ENCODE peak calls at places on chromosomes 7 and 10, in seven cellular contexts. One of them, this sample, is unnamed.
A peak's percentile ranks its signal among the peaks of the same experiment; 100 is the strongest.

GRCh38 chr7:73768661-73769480 is 1.2 kb downstream of the CLDN3 start:
- DNase-seq in GM23338: peak; percentile 38
- DNase-seq in endothelial cell: no peak
- DNase-seq in fibroblast of villous mesenchyme: no peak
- DNase-seq in choroid plexus epithelial cell: no peak
- DNase-seq in cardiac muscle cell: no peak
- DNase-seq in glutamatergic neuron: no peak
- DNase-seq in this sample: no peak

GRCh38 chr7:103626776-103627175 is 180.8 kb upstream of the SLC26A5 start:
- DNase-seq in GM23338: no peak
- DNase-seq in endothelial cell: no peak
- DNase-seq in fibroblast of villous mesenchyme: no peak
- DNase-seq in choroid plexus epithelial cell: peak; percentile 25
- DNase-seq in cardiac muscle cell: no peak
- DNase-seq in glutamatergic neuron: no peak
- DNase-seq in this sample: no peak

GRCh38 chr7:55160539-55160938 is 141.7 kb downstream of the EGFR start:
- DNase-seq in GM23338: no peak
- DNase-seq in endothelial cell: no peak
- DNase-seq in fibroblast of villous mesenchyme: peak; percentile 67
- DNase-seq in choroid plexus epithelial cell: peak; percentile 95
- DNase-seq in cardiac muscle cell: no peak
- DNase-seq in glutamatergic neuron: no peak
- DNase-seq in this sample: no peak

GRCh38 chr7:73519867-73520672 is 2.0 kb downstream of the BAZ1B start:
- DNase-seq in GM23338: no peak
- DNase-seq in endothelial cell: no peak
- DNase-seq in fibroblast of villous mesenchyme: no peak
- DNase-seq in choroid plexus epithelial cell: peak; percentile 28
- DNase-seq in cardiac muscle cell: peak; percentile 1
- DNase-seq in glutamatergic neuron: no peak
- DNase-seq in this sample: no peak

GRCh38 chr10:103140469-103140868 is 52.6 kb downstream of the NT5C2 start:
- DNase-seq in GM23338: no peak
- DNase-seq in endothelial cell: no peak
- DNase-seq in fibroblast of villous mesenchyme: no peak
- DNase-seq in choroid plexus epithelial cell: no peak
- DNase-seq in cardiac muscle cell: no peak
- DNase-seq in glutamatergic neuron: no peak
- DNase-seq in this sample: no peak

GRCh38 chr10:27998178-27998953 is 513 bp downstream of the ODAD2 start:
- DNase-seq in GM23338: peak; percentile 83
- DNase-seq in endothelial cell: peak; percentile 53
- DNase-seq in fibroblast of villous mesenchyme: peak; percentile 12
- DNase-seq in choroid plexus epithelial cell: peak; percentile 24
- DNase-seq in cardiac muscle cell: peak; percentile 64
- DNase-seq in glutamatergic neuron: peak; percentile 50
- DNase-seq in this sample: peak; percentile 55

GRCh38 chr7:38476764-38477163 is 154.4 kb downstream of the AMPH start:
- DNase-seq in GM23338: no peak
- DNase-seq in endothelial cell: no peak
- DNase-seq in fibroblast of villous mesenchyme: no peak
- DNase-seq in choroid plexus epithelial cell: no peak
- DNase-seq in cardiac muscle cell: no peak
- DNase-seq in glutamatergic neuron: no peak
- DNase-seq in this sample: no peak

GRCh38 chr10:77603529-77603927 is 34.1 kb downstream of the KCNMA1 start:
- DNase-seq in GM23338: peak; percentile 37
- DNase-seq in endothelial cell: peak; percentile 10
- DNase-seq in fibroblast of villous mesenchyme: peak; percentile 60
- DNase-seq in choroid plexus epithelial cell: peak; percentile 28
- DNase-seq in cardiac muscle cell: no peak
- DNase-seq in glutamatergic neuron: no peak
- DNase-seq in this sample: no peak

GRCh38 chr10:79490400-79491081 is 21.8 kb upstream of the EIF5AL1 start:
- DNase-seq in GM23338: no peak
- DNase-seq in endothelial cell: no peak
- DNase-seq in fibroblast of villous mesenchyme: peak; percentile 39
- DNase-seq in choroid plexus epithelial cell: peak; percentile 70
- DNase-seq in cardiac muscle cell: peak; percentile 75
- DNase-seq in glutamatergic neuron: peak; percentile 35
- DNase-seq in this sample: no peak

GRCh38 chr10:3471927-3472704 is 299.5 kb upstream of the PITRM1 start:
- DNase-seq in GM23338: peak; percentile 36
- DNase-seq in endothelial cell: no peak
- DNase-seq in fibroblast of villous mesenchyme: no peak
- DNase-seq in choroid plexus epithelial cell: no peak
- DNase-seq in cardiac muscle cell: no peak
- DNase-seq in glutamatergic neuron: no peak
- DNase-seq in this sample: peak; percentile 26

GRCh38 chr7:51376420-51377092 is 59.9 kb upstream of the COBL start:
- DNase-seq in GM23338: no peak
- DNase-seq in endothelial cell: no peak
- DNase-seq in fibroblast of villous mesenchyme: no peak
- DNase-seq in choroid plexus epithelial cell: no peak
- DNase-seq in cardiac muscle cell: no peak
- DNase-seq in glutamatergic neuron: no peak
- DNase-seq in this sample: no peak

GRCh38 chr10:88108115-88108610 is 244.7 kb downstream of the PTEN start:
- DNase-seq in GM23338: no peak
- DNase-seq in endothelial cell: no peak
- DNase-seq in fibroblast of villous mesenchyme: no peak
- DNase-seq in choroid plexus epithelial cell: no peak
- DNase-seq in cardiac muscle cell: no peak
- DNase-seq in glutamatergic neuron: no peak
- DNase-seq in this sample: no peak
- TF ChIP-seq CTCF in GM23338: peak; percentile 26
- TF ChIP-seq CTCF in endothelial cell: no peak
- TF ChIP-seq CTCF in fibroblast of villous mesenchyme: no peak
- TF ChIP-seq CTCF in choroid plexus epithelial cell: no peak
- TF ChIP-seq CTCF in cardiac muscle cell: no peak
- TF ChIP-seq CTCF in glutamatergic neuron: no peak
- TF ChIP-seq CTCF in this sample: no peak

GRCh38 chr10:99659031-99659867 is at the start of gene ENTPD7:
- DNase-seq in GM23338: peak; percentile 99
- DNase-seq in endothelial cell: peak; percentile 93
- DNase-seq in fibroblast of villous mesenchyme: peak; percentile 96
- DNase-seq in choroid plexus epithelial cell: peak; percentile 97
- DNase-seq in cardiac muscle cell: peak; percentile 99
- DNase-seq in glutamatergic neuron: peak; percentile 95
- DNase-seq in this sample: peak; percentile 89
- TF ChIP-seq CTCF in GM23338: no peak
- TF ChIP-seq CTCF in endothelial cell: peak; percentile 21
- TF ChIP-seq CTCF in fibroblast of villous mesenchyme: no peak
- TF ChIP-seq CTCF in choroid plexus epithelial cell: peak; percentile 29
- TF ChIP-seq CTCF in cardiac muscle cell: peak; percentile 16
- TF ChIP-seq CTCF in glutamatergic neuron: peak; percentile 68
- TF ChIP-seq CTCF in this sample: peak; percentile 50

GRCh38 chr7:95840953-95841950 is 68.9 kb downstream of the DYNC1I1 start:
- DNase-seq in GM23338: peak; percentile 79
- DNase-seq in endothelial cell: no peak
- DNase-seq in fibroblast of villous mesenchyme: no peak
- DNase-seq in choroid plexus epithelial cell: peak; percentile 3
- DNase-seq in cardiac muscle cell: peak; percentile 60
- DNase-seq in glutamatergic neuron: no peak
- DNase-seq in this sample: no peak
- TF ChIP-seq CTCF in GM23338: peak; percentile 57
- TF ChIP-seq CTCF in endothelial cell: peak; percentile 66
- TF ChIP-seq CTCF in fibroblast of villous mesenchyme: peak; percentile 29
- TF ChIP-seq CTCF in choroid plexus epithelial cell: peak; percentile 33
- TF ChIP-seq CTCF in cardiac muscle cell: peak; percentile 27
- TF ChIP-seq CTCF in glutamatergic neuron: peak; percentile 64
- TF ChIP-seq CTCF in this sample: peak; percentile 48

DNA sequence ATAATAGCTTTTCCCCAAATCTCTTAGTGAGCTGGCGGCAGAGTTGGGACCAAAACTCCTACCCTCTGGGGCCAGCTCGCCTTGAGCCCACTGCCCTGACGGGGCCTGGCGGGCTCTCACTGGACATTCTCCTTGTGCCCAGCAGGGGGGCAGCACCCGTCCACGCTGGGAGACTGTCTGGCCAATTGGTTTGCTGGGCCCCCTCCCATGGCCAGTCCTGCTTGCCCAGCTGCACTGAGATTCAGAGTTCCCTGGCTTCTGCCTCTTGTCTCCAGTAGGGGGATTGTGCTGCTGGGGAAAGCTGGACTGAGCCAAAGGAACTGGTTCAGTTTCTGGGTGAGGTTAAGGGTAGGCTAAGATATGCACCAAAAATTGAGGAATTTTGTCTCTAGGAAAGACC is 59.8 kb downstream of the RAMP3 start:
- DNase-seq in GM23338: no peak
- DNase-seq in endothelial cell: no peak
- DNase-seq in fibroblast of villous mesenchyme: no peak
- DNase-seq in choroid plexus epithelial cell: peak; percentile 39
- DNase-seq in cardiac muscle cell: peak; percentile 29
- DNase-seq in glutamatergic neuron: no peak
- DNase-seq in this sample: peak; percentile 12
- TF ChIP-seq CTCF in GM23338: no peak
- TF ChIP-seq CTCF in endothelial cell: no peak
- TF ChIP-seq CTCF in fibroblast of villous mesenchyme: peak; percentile 52
- TF ChIP-seq CTCF in choroid plexus epithelial cell: peak; percentile 71
- TF ChIP-seq CTCF in cardiac muscle cell: peak; percentile 52
- TF ChIP-seq CTCF in glutamatergic neuron: no peak
- TF ChIP-seq CTCF in this sample: peak; percentile 60

GRCh38 chr10:44306762-44307161 is 78.1 kb downstream of the CXCL12 start:
- DNase-seq in GM23338: peak; percentile 72
- DNase-seq in endothelial cell: no peak
- DNase-seq in fibroblast of villous mesenchyme: no peak
- DNase-seq in choroid plexus epithelial cell: peak; percentile 12
- DNase-seq in cardiac muscle cell: peak; percentile 37
- DNase-seq in glutamatergic neuron: no peak
- DNase-seq in this sample: no peak
- TF ChIP-seq CTCF in GM23338: peak; percentile 60
- TF ChIP-seq CTCF in endothelial cell: no peak
- TF ChIP-seq CTCF in fibroblast of villous mesenchyme: peak; percentile 17
- TF ChIP-seq CTCF in choroid plexus epithelial cell: peak; percentile 40
- TF ChIP-seq CTCF in cardiac muscle cell: peak; percentile 20
- TF ChIP-seq CTCF in glutamatergic neuron: no peak
- TF ChIP-seq CTCF in this sample: peak; percentile 22

DNA sequence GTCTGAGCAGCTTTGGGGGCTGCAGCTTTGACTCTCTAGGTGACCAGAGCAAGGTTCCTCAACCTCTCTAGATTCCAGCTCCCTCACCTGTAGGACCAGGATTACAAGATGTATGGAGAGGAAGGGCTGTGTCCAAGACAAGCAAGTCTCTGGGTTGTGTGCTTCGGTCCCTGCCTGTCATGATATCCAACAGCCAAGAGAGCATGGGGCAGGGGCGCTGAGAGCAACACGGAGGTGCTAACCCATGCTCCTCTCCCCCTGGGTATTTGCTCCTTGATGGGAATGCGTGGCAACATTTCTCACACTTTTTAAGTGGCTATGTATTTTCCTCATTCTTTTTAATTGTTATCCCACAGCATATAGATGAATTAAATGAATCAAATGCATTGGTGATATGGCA is 10.3 kb downstream of the CDHR1 start:
- DNase-seq in GM23338: no peak
- DNase-seq in endothelial cell: no peak
- DNase-seq in fibroblast of villous mesenchyme: no peak
- DNase-seq in choroid plexus epithelial cell: no peak
- DNase-seq in cardiac muscle cell: no peak
- DNase-seq in glutamatergic neuron: no peak
- DNase-seq in this sample: no peak
- TF ChIP-seq CTCF in GM23338: no peak
- TF ChIP-seq CTCF in endothelial cell: no peak
- TF ChIP-seq CTCF in fibroblast of villous mesenchyme: no peak
- TF ChIP-seq CTCF in choroid plexus epithelial cell: no peak
- TF ChIP-seq CTCF in cardiac muscle cell: no peak
- TF ChIP-seq CTCF in glutamatergic neuron: no peak
- TF ChIP-seq CTCF in this sample: no peak

GRCh38 chr7:121337398-121337797 is 8.6 kb downstream of the WNT16 start:
- DNase-seq in GM23338: no peak
- DNase-seq in endothelial cell: no peak
- DNase-seq in fibroblast of villous mesenchyme: no peak
- DNase-seq in choroid plexus epithelial cell: peak; percentile 77
- DNase-seq in cardiac muscle cell: no peak
- DNase-seq in glutamatergic neuron: no peak
- DNase-seq in this sample: no peak
- TF ChIP-seq CTCF in GM23338: peak; percentile 48
- TF ChIP-seq CTCF in endothelial cell: no peak
- TF ChIP-seq CTCF in fibroblast of villous mesenchyme: peak; percentile 17
- TF ChIP-seq CTCF in choroid plexus epithelial cell: peak; percentile 62
- TF ChIP-seq CTCF in cardiac muscle cell: peak; percentile 13
- TF ChIP-seq CTCF in glutamatergic neuron: no peak
- TF ChIP-seq CTCF in this sample: no peak

This sample was measured in neural crest cell.